ENCODE peak calls at places on chromosomes 3 and 15, in four cellular contexts. J is A172, G is ovary, V is neuronal stem cell. D is an unnamed sample.

GRCh38 chr15:63434567-63435219 is 53.0 kb upstream of the CA12 start:
- DNase-seq in G (no peak), J (no peak), V (no peak), D (no peak)

GRCh38 chr3:184399410-184399809 is 19.6 kb downstream of the CHRD start:
- DNase-seq in V (no peak), J (peak; percentile 81), G (no peak), D (no peak)

GRCh38 chr3:53740946-53741345 is 105.3 kb downstream of the CHDH start:
- DNase-seq in V (no peak), J (peak; percentile 3), G (no peak), D (no peak)

GRCh38 chr15:69484837-69485236 is 32.2 kb downstream of the RPLP1 start:
- DNase-seq in J (no peak), V (no peak), G (no peak), D (no peak)

GRCh38 chr3:43286886-43287301 is 554 bp downstream of the SNRK start:
- DNase-seq in G (no peak), V (no peak), J (peak; percentile 9), D (peak; percentile 22)

GRCh38 chr15:89672221-89673161 is 6.7 kb downstream of the PLIN1 start:
- DNase-seq in V (no peak), J (no peak), G (no peak), D (no peak)

GRCh38 chr3:142278451-142278850 is 53.1 kb upstream of the GK5 start:
- DNase-seq in V (no peak), J (no peak), G (no peak), D (no peak)

GRCh38 chr3:185661772-185662171 is 75.7 kb downstream of the SENP2 start:
- DNase-seq in V (no peak), G (no peak), J (no peak), D (no peak)

GRCh38 chr3:152315623-152316022 is 46.9 kb downstream of the MBNL1 start:
- DNase-seq in J (no peak), G (no peak), V (no peak), D (no peak)

GRCh38 chr3:22012471-22012870 is 261.5 kb upstream of the ZNF385D start:
- DNase-seq in J (no peak), G (no peak), V (no peak), D (no peak)

GRCh38 chr3:13213911-13214846 is 140.9 kb upstream of the IQSEC1 start:
- DNase-seq in J (no peak), V (no peak), G (no peak), D (no peak)

GRCh38 chr15:40766906-40767837 is 2.6 kb upstream of the C15orf62 start:
- DNase-seq in G (no peak), J (peak; percentile 81), V (no peak), D (no peak)

GRCh38 chr3:124248471-124249028 is 256.6 kb upstream of the ROPN1 start:
- DNase-seq in G (no peak), V (no peak), J (peak; percentile 89), D (no peak)

GRCh38 chr15:82530606-82531379 is 9.5 kb downstream of the RPS17 start:
- DNase-seq in G (peak; percentile 55), J (peak; percentile 70), V (peak; percentile 79), D (peak; percentile 64)

GRCh38 chr3:188389711-188390346 is 235.9 kb downstream of the LPP start:
- DNase-seq in G (no peak), V (no peak), J (no peak), D (peak; percentile 30)

GRCh38 chr3:194240766-194241165 is 104.8 kb downstream of the HES1 start:
- DNase-seq in J (no peak), V (no peak), G (no peak), D (no peak)

GRCh38 chr3:14788644-14789043 is 30.1 kb upstream of the FGD5 start:
- DNase-seq in G (no peak), V (no peak), J (no peak), D (no peak)

GRCh38 chr3:23206371-23206770 is 3.2 kb downstream of the UBE2E2 start:
- DNase-seq in G (no peak), V (no peak), J (no peak), D (no peak)

GRCh38 chr3:191217331-191217730 is 18.3 kb downstream of the OSTN start:
- DNase-seq in J (no peak), V (no peak), G (no peak), D (no peak)

GRCh38 chr15:94792166-94792565 is 560.8 kb downstream of the MCTP2 start:
- DNase-seq in J (peak; percentile 53), G (no peak), V (no peak), D (no peak)

GRCh38 chr3:31958721-31959152 is 22.3 kb downstream of the OSBPL10 start:
- DNase-seq in V (no peak), J (no peak), G (no peak), D (no peak)

GRCh38 chr3:18389108-18389733 is 35.9 kb downstream of the SATB1 start:
- DNase-seq in G (no peak), J (peak; percentile 22), V (peak; percentile 8), D (no peak)

GRCh38 chr3:62667714-62668113 is 207.5 kb downstream of the CADPS start:
- DNase-seq in G (no peak), J (no peak), V (no peak), D (no peak)

GRCh38 chr3:51747840-51748239 is 31.2 kb downstream of the IQCF6 start:
- DNase-seq in J (no peak), V (no peak), G (no peak), D (no peak)

GRCh38 chr3:8607285-8608040 is 37.1 kb downstream of the SSUH2 start:
- DNase-seq in J (peak; percentile 72), V (peak; percentile 46), G (peak; percentile 59), D (no peak)

GRCh38 chr3:25354071-25354470 is 74.0 kb upstream of the RARB start:
- DNase-seq in J (no peak), V (no peak), G (no peak), D (no peak)

GRCh38 chr3:129441782-129442181 is 1.8 kb downstream of the IFT122 start:
- DNase-seq in J (peak; percentile 55), V (no peak), G (peak; percentile 44), D (no peak)

GRCh38 chr3:48952510-48953118 is 34.0 kb downstream of the ARIH2 start:
- DNase-seq in G (no peak), V (no peak), J (no peak), D (peak; percentile 17)

GRCh38 chr3:197394464-197395321 is 96.3 kb upstream of the DLG1 start:
- DNase-seq in V (no peak), G (peak; percentile 69), J (peak; percentile 100), D (peak; percentile 48)

GRCh38 chr15:40769310-40770146 is at the start of gene C15orf62:
- DNase-seq in G (peak; percentile 43), J (peak; percentile 88), V (no peak), D (peak; percentile 24)

GRCh38 chr15:57752426-57752825 is 45.9 kb downstream of the POLR2M start:
- DNase-seq in J (no peak), V (no peak), G (peak; percentile 61), D (no peak)

GRCh38 chr15:65579762-65580161 is 31.2 kb downstream of the INTS14 start:
- DNase-seq in V (no peak), J (peak; percentile 23), G (no peak), D (no peak)

GRCh38 chr3:34157491-34157890 is 359.1 kb downstream of the PDCD6IP start:
- DNase-seq in V (no peak), G (no peak), J (no peak), D (no peak)

GRCh38 chr3:183489455-183490210 is 61.2 kb upstream of the MCF2L2 start:
- DNase-seq in J (no peak), G (no peak), V (no peak), D (no peak)